ENCODE peak calls at places on chromosomes 12 and 14, in six cellular contexts. One of them, this sample, is unnamed.
A peak's percentile ranks its signal among the peaks of the same experiment; 100 is the strongest.

GRCh38 chr12:66194122-66194521 is 5.1 kb downstream of the IRAK3 start:
- DNase-seq in neural crest cell: no peak
- DNase-seq in GM12864: no peak
- DNase-seq in left ventricle myocardium inferior: no peak
- DNase-seq in ovary: no peak
- DNase-seq in fibroblast of pulmonary artery: no peak
- DNase-seq in this sample: no peak

GRCh38 chr12:19800884-19801283 is 361.6 kb downstream of the AEBP2 start:
- DNase-seq in fibroblast of pulmonary artery: peak; percentile 47
- DNase-seq in GM12864: no peak
- DNase-seq in left ventricle myocardium inferior: no peak
- DNase-seq in ovary: no peak
- DNase-seq in neural crest cell: no peak
- DNase-seq in this sample: peak; percentile 24

GRCh38 chr12:82527165-82527780 is 159.4 kb upstream of the TMTC2 start:
- DNase-seq in left ventricle myocardium inferior: no peak
- DNase-seq in fibroblast of pulmonary artery: peak; percentile 77
- DNase-seq in neural crest cell: peak; percentile 48
- DNase-seq in ovary: no peak
- DNase-seq in GM12864: peak; percentile 15
- DNase-seq in this sample: peak; percentile 32

GRCh38 chr12:75525263-75525662 is 13.9 kb upstream of the KRR1 start:
- DNase-seq in GM12864: no peak
- DNase-seq in ovary: no peak
- DNase-seq in left ventricle myocardium inferior: no peak
- DNase-seq in fibroblast of pulmonary artery: no peak
- DNase-seq in neural crest cell: no peak
- DNase-seq in this sample: no peak

GRCh38 chr12:75887979-75888378 is 143.6 kb downstream of the PHLDA1 start:
- DNase-seq in neural crest cell: no peak
- DNase-seq in ovary: no peak
- DNase-seq in GM12864: no peak
- DNase-seq in fibroblast of pulmonary artery: no peak
- DNase-seq in left ventricle myocardium inferior: no peak
- DNase-seq in this sample: no peak

GRCh38 chr12:3216097-3216496 is 138.9 kb downstream of the TSPAN9 start:
- DNase-seq in neural crest cell: no peak
- DNase-seq in left ventricle myocardium inferior: no peak
- DNase-seq in ovary: no peak
- DNase-seq in fibroblast of pulmonary artery: no peak
- DNase-seq in GM12864: no peak
- DNase-seq in this sample: no peak

GRCh38 chr12:108784270-108784669 is 53.0 kb upstream of the CORO1C start:
- DNase-seq in fibroblast of pulmonary artery: no peak
- DNase-seq in left ventricle myocardium inferior: no peak
- DNase-seq in GM12864: no peak
- DNase-seq in ovary: no peak
- DNase-seq in neural crest cell: no peak
- DNase-seq in this sample: no peak

GRCh38 chr12:57241556-57242310 is 9.3 kb downstream of the STAC3 start:
- DNase-seq in ovary: peak; percentile 39
- DNase-seq in left ventricle myocardium inferior: no peak
- DNase-seq in fibroblast of pulmonary artery: no peak
- DNase-seq in neural crest cell: no peak
- DNase-seq in GM12864: no peak
- DNase-seq in this sample: no peak

GRCh38 chr12:26135571-26135970 is 10.7 kb upstream of the BHLHE41 start:
- DNase-seq in GM12864: no peak
- DNase-seq in neural crest cell: no peak
- DNase-seq in ovary: no peak
- DNase-seq in fibroblast of pulmonary artery: no peak
- DNase-seq in left ventricle myocardium inferior: no peak
- DNase-seq in this sample: no peak

GRCh38 chr14:61561657-61562276 is 133.5 kb upstream of the HIF1A start:
- DNase-seq in neural crest cell: no peak
- DNase-seq in ovary: peak; percentile 71
- DNase-seq in left ventricle myocardium inferior: peak; percentile 51
- DNase-seq in fibroblast of pulmonary artery: peak; percentile 100
- DNase-seq in GM12864: no peak
- DNase-seq in this sample: no peak

GRCh38 chr14:64510825-64511679 is 6.5 kb downstream of the ZBTB1 start:
- DNase-seq in left ventricle myocardium inferior: no peak
- DNase-seq in GM12864: no peak
- DNase-seq in fibroblast of pulmonary artery: peak; percentile 82
- DNase-seq in ovary: no peak
- DNase-seq in neural crest cell: peak; percentile 70
- DNase-seq in this sample: peak; percentile 31

GRCh38 chr14:55749201-55749812 is 169.3 kb downstream of the KTN1 start:
- DNase-seq in ovary: no peak
- DNase-seq in left ventricle myocardium inferior: no peak
- DNase-seq in neural crest cell: no peak
- DNase-seq in fibroblast of pulmonary artery: peak; percentile 68
- DNase-seq in GM12864: no peak
- DNase-seq in this sample: no peak

GRCh38 chr12:130147875-130148596 is 14.2 kb upstream of the FZD10 start:
- DNase-seq in fibroblast of pulmonary artery: no peak
- DNase-seq in left ventricle myocardium inferior: no peak
- DNase-seq in ovary: no peak
- DNase-seq in neural crest cell: no peak
- DNase-seq in GM12864: no peak
- DNase-seq in this sample: no peak

GRCh38 chr12:66590276-66590675 is 88.6 kb downstream of the GRIP1 start:
- DNase-seq in left ventricle myocardium inferior: no peak
- DNase-seq in neural crest cell: no peak
- DNase-seq in ovary: no peak
- DNase-seq in GM12864: no peak
- DNase-seq in fibroblast of pulmonary artery: no peak
- DNase-seq in this sample: no peak

GRCh38 chr14:73746540-73747385 is 32.6 kb upstream of the PNMA1 start:
- DNase-seq in neural crest cell: no peak
- DNase-seq in GM12864: no peak
- DNase-seq in left ventricle myocardium inferior: no peak
- DNase-seq in ovary: no peak
- DNase-seq in fibroblast of pulmonary artery: no peak
- DNase-seq in this sample: no peak

GRCh38 chr12:111503116-111503515 is 96.0 kb downstream of the ATXN2 start:
- DNase-seq in ovary: no peak
- DNase-seq in GM12864: no peak
- DNase-seq in neural crest cell: no peak
- DNase-seq in left ventricle myocardium inferior: no peak
- DNase-seq in fibroblast of pulmonary artery: no peak
- DNase-seq in this sample: no peak

GRCh38 chr12:106954462-106955376 is 988 bp upstream of the TMEM263 start:
- DNase-seq in neural crest cell: peak; percentile 6
- DNase-seq in ovary: peak; percentile 74
- DNase-seq in fibroblast of pulmonary artery: peak; percentile 24
- DNase-seq in GM12864: no peak
- DNase-seq in left ventricle myocardium inferior: peak; percentile 39
- DNase-seq in this sample: no peak

GRCh38 chr12:78146365-78146772 is 315.7 kb downstream of the NAV3 start:
- DNase-seq in ovary: no peak
- DNase-seq in neural crest cell: no peak
- DNase-seq in left ventricle myocardium inferior: no peak
- DNase-seq in GM12864: no peak
- DNase-seq in fibroblast of pulmonary artery: peak; percentile 65
- DNase-seq in this sample: peak; percentile 11

GRCh38 chr12:11500222-11500860 is 105.0 kb upstream of the PRB2 start:
- DNase-seq in fibroblast of pulmonary artery: peak; percentile 73
- DNase-seq in left ventricle myocardium inferior: peak; percentile 77
- DNase-seq in neural crest cell: peak; percentile 98
- DNase-seq in ovary: peak; percentile 90
- DNase-seq in GM12864: no peak
- DNase-seq in this sample: peak; percentile 66

GRCh38 chr12:8912910-8913309 is 1.4 kb upstream of the PHC1 start:
- DNase-seq in ovary: no peak
- DNase-seq in left ventricle myocardium inferior: no peak
- DNase-seq in fibroblast of pulmonary artery: no peak
- DNase-seq in neural crest cell: peak; percentile 11
- DNase-seq in GM12864: no peak
- DNase-seq in this sample: no peak

GRCh38 chr14:64760146-64760755 is 56.0 kb downstream of the PLEKHG3 start:
- DNase-seq in GM12864: peak; percentile 4
- DNase-seq in neural crest cell: peak; percentile 71
- DNase-seq in fibroblast of pulmonary artery: peak; percentile 54
- DNase-seq in ovary: peak; percentile 70
- DNase-seq in left ventricle myocardium inferior: no peak
- DNase-seq in this sample: peak; percentile 76

GRCh38 chr14:86601813-86602212 is 1071.9 kb downstream of the FLRT2 start:
- DNase-seq in left ventricle myocardium inferior: no peak
- DNase-seq in neural crest cell: no peak
- DNase-seq in ovary: no peak
- DNase-seq in GM12864: no peak
- DNase-seq in fibroblast of pulmonary artery: no peak
- DNase-seq in this sample: no peak

GRCh38 chr12:25682421-25682820 is 129.3 kb upstream of the LMNTD1 start:
- DNase-seq in fibroblast of pulmonary artery: no peak
- DNase-seq in ovary: no peak
- DNase-seq in neural crest cell: no peak
- DNase-seq in left ventricle myocardium inferior: no peak
- DNase-seq in GM12864: no peak
- DNase-seq in this sample: no peak

GRCh38 chr12:104443008-104443407 is 13.7 kb upstream of the CHST11 start:
- DNase-seq in fibroblast of pulmonary artery: no peak
- DNase-seq in left ventricle myocardium inferior: no peak
- DNase-seq in ovary: no peak
- DNase-seq in neural crest cell: no peak
- DNase-seq in GM12864: no peak
- DNase-seq in this sample: no peak

GRCh38 chr12:88144037-88144436 is 1.9 kb downstream of the TMTC3 start:
- DNase-seq in GM12864: no peak
- DNase-seq in ovary: no peak
- DNase-seq in neural crest cell: no peak
- DNase-seq in left ventricle myocardium inferior: no peak
- DNase-seq in fibroblast of pulmonary artery: no peak
- DNase-seq in this sample: no peak

GRCh38 chr12:122825773-122826724 is 9.2 kb upstream of the HIP1R start:
- DNase-seq in ovary: no peak
- DNase-seq in left ventricle myocardium inferior: no peak
- DNase-seq in GM12864: no peak
- DNase-seq in fibroblast of pulmonary artery: peak; percentile 16
- DNase-seq in neural crest cell: no peak
- DNase-seq in this sample: no peak

GRCh38 chr14:73662439-73663056 is 17.8 kb downstream of the DNAL1 start:
- DNase-seq in neural crest cell: no peak
- DNase-seq in GM12864: no peak
- DNase-seq in left ventricle myocardium inferior: no peak
- DNase-seq in fibroblast of pulmonary artery: peak; percentile 91
- DNase-seq in ovary: no peak
- DNase-seq in this sample: no peak

GRCh38 chr14:97380539-97380941 is 583.4 kb downstream of the VRK1 start:
- DNase-seq in fibroblast of pulmonary artery: no peak
- DNase-seq in neural crest cell: no peak
- DNase-seq in ovary: no peak
- DNase-seq in GM12864: no peak
- DNase-seq in left ventricle myocardium inferior: no peak
- DNase-seq in this sample: no peak

GRCh38 chr12:52258335-52258901 is 16.0 kb upstream of the KRT86 start:
- DNase-seq in fibroblast of pulmonary artery: peak; percentile 31
- DNase-seq in GM12864: no peak
- DNase-seq in left ventricle myocardium inferior: no peak
- DNase-seq in ovary: peak; percentile 52
- DNase-seq in neural crest cell: peak; percentile 40
- DNase-seq in this sample: no peak
- TF ChIP-seq CTCF in fibroblast of pulmonary artery: no peak
- TF ChIP-seq CTCF in GM12864: no peak
- TF ChIP-seq CTCF in left ventricle myocardium inferior: no peak
- TF ChIP-seq CTCF in ovary: no peak
- TF ChIP-seq CTCF in neural crest cell: no peak
- TF ChIP-seq CTCF in this sample: no peak

GRCh38 chr14:100102156-100102785 is 37.0 kb downstream of the EVL start:
- DNase-seq in left ventricle myocardium inferior: no peak
- DNase-seq in ovary: no peak
- DNase-seq in neural crest cell: no peak
- DNase-seq in fibroblast of pulmonary artery: no peak
- DNase-seq in GM12864: no peak
- DNase-seq in this sample: no peak
- TF ChIP-seq CTCF in left ventricle myocardium inferior: no peak
- TF ChIP-seq CTCF in ovary: no peak
- TF ChIP-seq CTCF in neural crest cell: no peak
- TF ChIP-seq CTCF in fibroblast of pulmonary artery: no peak
- TF ChIP-seq CTCF in GM12864: no peak
- TF ChIP-seq CTCF in this sample: no peak

GRCh38 chr12:125340791-125341190 is 275.6 kb downstream of the AACS start:
- DNase-seq in ovary: no peak
- DNase-seq in neural crest cell: no peak
- DNase-seq in GM12864: no peak
- DNase-seq in left ventricle myocardium inferior: peak; percentile 18
- DNase-seq in fibroblast of pulmonary artery: peak; percentile 69
- DNase-seq in this sample: no peak
- TF ChIP-seq CTCF in ovary: no peak
- TF ChIP-seq CTCF in neural crest cell: no peak
- TF ChIP-seq CTCF in GM12864: no peak
- TF ChIP-seq CTCF in left ventricle myocardium inferior: peak; percentile 17
- TF ChIP-seq CTCF in fibroblast of pulmonary artery: no peak
- TF ChIP-seq CTCF in this sample: no peak

DNA sequence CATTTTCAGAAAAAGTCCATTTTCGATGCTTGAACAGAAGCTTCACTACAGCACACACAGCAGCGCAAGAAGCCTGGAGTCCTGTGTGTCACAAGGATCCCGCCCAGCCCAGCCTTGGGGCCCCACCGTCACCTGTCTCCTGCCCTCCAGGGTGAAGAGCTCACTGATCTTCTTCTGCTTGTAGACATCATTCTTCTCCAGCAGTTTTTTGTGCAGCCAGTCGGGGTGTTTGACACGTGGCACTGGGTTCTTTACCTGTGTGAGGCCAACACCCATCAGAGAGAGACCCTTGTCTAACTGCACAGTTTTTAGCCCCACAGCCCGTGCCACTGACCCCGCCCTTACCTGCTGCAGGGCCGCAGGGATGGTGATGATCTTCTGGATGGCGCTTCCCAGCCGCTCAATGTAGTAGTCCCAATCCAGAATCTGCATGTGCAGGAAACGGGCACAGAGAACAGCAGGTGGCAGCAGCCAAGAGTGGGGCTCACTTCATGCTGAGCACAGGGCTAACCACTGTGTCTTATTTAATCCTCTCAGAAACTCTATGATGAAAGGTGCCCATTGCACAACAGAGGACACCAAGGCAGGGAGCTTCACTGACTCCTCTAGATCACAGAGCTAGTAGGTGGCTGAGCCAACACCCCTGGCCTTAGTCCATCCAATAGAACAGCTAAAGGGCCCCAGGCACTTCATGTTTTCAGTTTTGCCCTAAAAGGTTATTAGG is 30.0 kb downstream of the POLE start:
- DNase-seq in neural crest cell: no peak
- DNase-seq in fibroblast of pulmonary artery: no peak
- DNase-seq in ovary: no peak
- DNase-seq in left ventricle myocardium inferior: no peak
- DNase-seq in GM12864: no peak
- DNase-seq in this sample: no peak
- TF ChIP-seq CTCF in neural crest cell: no peak
- TF ChIP-seq CTCF in fibroblast of pulmonary artery: no peak
- TF ChIP-seq CTCF in ovary: no peak
- TF ChIP-seq CTCF in left ventricle myocardium inferior: no peak
- TF ChIP-seq CTCF in GM12864: no peak
- TF ChIP-seq CTCF in this sample: no peak

GRCh38 chr14:72645706-72646105 is 248.2 kb downstream of the DPF3 start:
- DNase-seq in GM12864: no peak
- DNase-seq in neural crest cell: no peak
- DNase-seq in fibroblast of pulmonary artery: no peak
- DNase-seq in left ventricle myocardium inferior: no peak
- DNase-seq in ovary: no peak
- DNase-seq in this sample: no peak
- TF ChIP-seq CTCF in GM12864: no peak
- TF ChIP-seq CTCF in neural crest cell: no peak
- TF ChIP-seq CTCF in fibroblast of pulmonary artery: no peak
- TF ChIP-seq CTCF in left ventricle myocardium inferior: no peak
- TF ChIP-seq CTCF in ovary: no peak
- TF ChIP-seq CTCF in this sample: no peak

GRCh38 chr12:99235381-99235780 is 412.2 kb upstream of the GARIN6 start:
- DNase-seq in left ventricle myocardium inferior: no peak
- DNase-seq in fibroblast of pulmonary artery: no peak
- DNase-seq in ovary: no peak
- DNase-seq in GM12864: no peak
- DNase-seq in neural crest cell: no peak
- DNase-seq in this sample: no peak
- TF ChIP-seq CTCF in left ventricle myocardium inferior: no peak
- TF ChIP-seq CTCF in fibroblast of pulmonary artery: no peak
- TF ChIP-seq CTCF in ovary: no peak
- TF ChIP-seq CTCF in GM12864: no peak
- TF ChIP-seq CTCF in neural crest cell: no peak
- TF ChIP-seq CTCF in this sample: no peak

This sample was measured in GM10248.